ENCODE peak calls at places on chromosomes 4 and X, in nine cellular contexts. B, V, X, M, Q, R, A, Z and Y are unnamed samples.

GRCh38 chrX:107542500-107542899 is 85.8 kb upstream of the PRPS1 start:
- ATAC-seq in R (no peak), V (no peak), Q (no peak), A (peak), M (no peak), Z (no peak), X (no peak), B (no peak), Y (no peak)

GRCh38 chrX:67759018-67759417 is 215.2 kb downstream of the AR start:
- ATAC-seq in R (no peak), Z (no peak), M (no peak), X (no peak), Q (no peak), B (no peak), V (no peak), A (no peak), Y (no peak)

GRCh38 chrX:132393992-132394391 is 94.8 kb downstream of the MBNL3 start:
- ATAC-seq in M (peak), R (no peak), V (no peak), A (no peak), Z (no peak), X (no peak), B (no peak), Q (no peak), Y (no peak)

GRCh38 chrX:39731735-39732134 is 366.0 kb downstream of the BCOR start:
- ATAC-seq in B (no peak), A (no peak), R (no peak), Q (no peak), Z (no peak), X (no peak), V (no peak), M (no peak), Y (no peak)

GRCh38 chr4:181845617-181846016 is 397.6 kb upstream of the TENM3 start:
- ATAC-seq in X (no peak), Z (no peak), V (no peak), R (no peak), B (no peak), M (no peak), Q (no peak), A (no peak), Y (no peak)

GRCh38 chr4:26751004-26751403 is 109.6 kb upstream of the STIM2 start:
- ATAC-seq in R (no peak), X (no peak), V (no peak), Q (no peak), A (no peak), Z (no peak), M (no peak), B (no peak), Y (no peak)

GRCh38 chr4:148764720-148765119 is 322.5 kb upstream of the NR3C2 start:
- ATAC-seq in V (no peak), Q (no peak), Z (no peak), B (no peak), R (no peak), A (no peak), X (no peak), M (no peak), Y (no peak)

GRCh38 chrX:119984652-119985051 is 41.1 kb upstream of the NKAP start:
- ATAC-seq in R (no peak), V (no peak), Q (no peak), A (no peak), X (no peak), B (no peak), Z (no peak), M (no peak), Y (no peak)

GRCh38 chrX:16638533-16638932 is 11.4 kb upstream of the S100G start:
- ATAC-seq in A (no peak), V (no peak), X (no peak), Q (no peak), B (no peak), M (no peak), R (no peak), Z (no peak), Y (no peak)

GRCh38 chrX:663841-664240 is 33.2 kb downstream of the SHOX start:
- ATAC-seq in A (no peak), V (no peak), B (no peak), X (no peak), Z (no peak), Q (no peak), M (no peak), R (no peak), Y (no peak)

GRCh38 chr4:134650461-134650860 is 448.9 kb upstream of the PABPC4L start:
- ATAC-seq in Z (no peak), B (no peak), X (no peak), M (no peak), A (no peak), R (no peak), V (no peak), Q (no peak), Y (no peak)

GRCh38 chrX:115345654-115346014 is 56.1 kb downstream of the LUZP4 start:
- ATAC-seq in R (no peak), Q (no peak), V (no peak), Z (no peak), M (no peak), B (no peak), X (peak), A (no peak), Y (peak)

GRCh38 chr4:124276461-124276860 is 436.1 kb downstream of the ANKRD50 start:
- ATAC-seq in R (no peak), Z (no peak), X (no peak), Q (no peak), M (no peak), B (no peak), V (no peak), A (no peak), Y (no peak)

GRCh38 chrX:70255452-70255851 is 4.6 kb downstream of the P2RY4 start:
- ATAC-seq in B (no peak), R (no peak), V (no peak), Z (no peak), M (no peak), A (no peak), Q (no peak), X (no peak), Y (no peak)

GRCh38 chr4:73234712-73235111 is 23.9 kb downstream of the ANKRD17 start:
- ATAC-seq in M (no peak), R (no peak), V (no peak), B (no peak), A (no peak), Z (no peak), X (no peak), Q (no peak), Y (no peak)

GRCh38 chr4:101724093-101724492 is 66.4 kb upstream of the BANK1 start:
- ATAC-seq in R (no peak), A (no peak), Z (no peak), Q (peak), B (peak), M (no peak), X (no peak), V (no peak), Y (no peak)

GRCh38 chrX:11663875-11664210 is 1.9 kb downstream of the ARHGAP6 start:
- ATAC-seq in B (no peak), X (no peak), V (no peak), Z (no peak), M (no peak), Q (no peak), A (no peak), R (peak), Y (no peak)
- H3K4me3 ChIP-seq in B (no peak), X (no peak), V (peak), Z (no peak), M (peak), Q (no peak), A (no peak), R (peak), Y (peak)

GRCh38 chrX:9528498-9528897 is 63.6 kb downstream of the TBL1X start:
- ATAC-seq in M (no peak), A (no peak), Q (no peak), V (no peak), X (no peak), R (no peak), Z (no peak), B (no peak), Y (no peak)

GRCh38 chrX:9522756-9523155 is 57.9 kb downstream of the TBL1X start:
- ATAC-seq in R (no peak), X (no peak), B (no peak), M (no peak), A (no peak), Z (no peak), V (no peak), Q (no peak), Y (no peak)

GRCh38 chrX:9529223-9529622 is 64.4 kb downstream of the TBL1X start:
- ATAC-seq in R (no peak), V (no peak), Z (no peak), X (no peak), Q (no peak), M (no peak), A (no peak), B (no peak), Y (no peak)

GRCh38 chrX:9526965-9527364 is 62.1 kb downstream of the TBL1X start:
- ATAC-seq in X (no peak), Q (no peak), R (no peak), A (no peak), V (no peak), Z (no peak), B (no peak), M (no peak), Y (no peak)

GRCh38 chrX:9525511-9526248 is 60.8 kb downstream of the TBL1X start:
- ATAC-seq in X (no peak), Q (no peak), Z (no peak), V (no peak), B (no peak), M (no peak), A (no peak), R (no peak), Y (no peak)
- H3K4me3 ChIP-seq in X (no peak), Q (no peak), Z (no peak), V (no peak), B (no peak), M (no peak), A (no peak), R (no peak), Y (no peak)

GRCh38 chr4:39357002-39357401 is 9.2 kb downstream of the RFC1 start:
- ATAC-seq in Z (no peak), R (no peak), B (no peak), X (no peak), A (no peak), V (no peak), Q (no peak), M (no peak), Y (no peak)

GRCh38 chr4:39348371-39349265 is 17.5 kb downstream of the RFC1 start:
- ATAC-seq in V (no peak), R (no peak), Q (no peak), B (no peak), X (no peak), Z (no peak), A (no peak), M (no peak), Y (no peak)

GRCh38 chr4:39349326-39349725 is 16.8 kb downstream of the RFC1 start:
- ATAC-seq in R (no peak), V (no peak), Z (no peak), Q (no peak), B (no peak), M (no peak), X (no peak), A (no peak), Y (no peak)

GRCh38 chr4:39353478-39354177 is 12.5 kb downstream of the RFC1 start:
- ATAC-seq in Z (peak), M (no peak), R (peak), V (no peak), A (no peak), B (peak), X (peak), Q (peak), Y (peak)

DNA sequence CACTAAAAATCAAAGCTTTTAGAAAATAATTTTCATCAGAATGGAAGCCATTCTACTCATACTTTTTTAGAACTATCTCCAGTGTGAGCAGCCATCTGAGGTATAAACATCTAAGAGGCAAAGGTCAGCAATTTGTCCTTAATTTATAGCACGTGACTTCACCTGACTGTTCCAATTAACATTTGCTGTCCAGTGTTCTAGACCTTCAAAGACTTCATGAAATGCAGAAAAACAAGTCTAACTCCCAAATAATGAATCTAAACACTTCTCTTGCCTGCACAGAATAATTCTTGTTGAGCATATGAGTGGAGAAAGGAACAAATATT is 12.0 kb downstream of the RFC1 start:
- ATAC-seq in Q (no peak), A (no peak), R (no peak), V (no peak), Z (no peak), X (peak), M (no peak), B (no peak), Y (peak)
- H3K4me3 ChIP-seq in Q (peak), A (no peak), R (no peak), V (no peak), Z (peak), X (peak), M (peak), B (peak), Y (peak)

GRCh38 chrX:154547245-154548027 is at the start of gene IKBKG:
- ATAC-seq in Z (peak), A (peak), B (peak), V (peak), X (peak), R (peak), Q (peak), M (peak), Y (peak)

GRCh38 chrX:154546354-154547244 is at the start of gene G6PD:
- ATAC-seq in Z (peak), X (peak), Q (peak), R (peak), B (peak), A (peak), M (peak), V (peak), Y (peak)

GRCh38 chrX:154548028-154548316 is 552 bp downstream of the IKBKG start:
- ATAC-seq in V (no peak), R (no peak), M (no peak), Q (no peak), A (no peak), X (no peak), B (no peak), Z (no peak), Y (no peak)

GRCh38 chrX:154544885-154545284 is 1.8 kb downstream of the G6PD start:
- ATAC-seq in Q (no peak), R (no peak), X (no peak), B (no peak), Z (no peak), M (no peak), V (no peak), A (no peak), Y (no peak)

GRCh38 chrX:154545673-154546274 is 872 bp downstream of the G6PD start:
- ATAC-seq in Z (no peak), X (no peak), Q (no peak), M (no peak), R (no peak), A (no peak), V (no peak), B (no peak), Y (no peak)
- H3K4me3 ChIP-seq in Z (peak), X (peak), Q (peak), M (peak), R (peak), A (peak), V (peak), B (peak), Y (peak)

GRCh38 chrX:81378550-81378949 is 176.6 kb downstream of the SH3BGRL start:
- ATAC-seq in A (no peak), R (no peak), V (no peak), B (no peak), Z (no peak), Q (no peak), M (no peak), X (no peak), Y (no peak)
- H3K4me3 ChIP-seq in A (no peak), R (no peak), V (no peak), B (no peak), Z (no peak), Q (no peak), M (no peak), X (no peak), Y (no peak)

GRCh38 chr4:138164218-138164617 is 77.9 kb downstream of the SLC7A11 start:
- ATAC-seq in Q (no peak), Z (no peak), R (no peak), B (no peak), M (no peak), X (peak), A (no peak), V (no peak), Y (no peak)

GRCh38 chr4:138161351-138161750 is 80.8 kb downstream of the SLC7A11 start:
- ATAC-seq in R (no peak), Z (no peak), A (no peak), V (no peak), B (no peak), M (no peak), Q (no peak), X (no peak), Y (no peak)

GRCh38 chr4:138158746-138159297 is 83.3 kb downstream of the SLC7A11 start:
- ATAC-seq in Q (no peak), X (no peak), V (no peak), B (no peak), M (no peak), A (no peak), Z (no peak), R (no peak), Y (no peak)

GRCh38 chr4:138163171-138163570 is 79.0 kb downstream of the SLC7A11 start:
- ATAC-seq in X (no peak), V (no peak), Q (no peak), A (no peak), R (no peak), Z (no peak), B (no peak), M (no peak), Y (no peak)

GRCh38 chr4:138162259-138162658 is 79.9 kb downstream of the SLC7A11 start:
- ATAC-seq in A (no peak), M (no peak), Z (no peak), V (no peak), X (no peak), Q (no peak), B (no peak), R (no peak), Y (no peak)
- H3K4me3 ChIP-seq in A (no peak), M (no peak), Z (no peak), V (no peak), X (no peak), Q (no peak), B (no peak), R (no peak), Y (no peak)

DNA sequence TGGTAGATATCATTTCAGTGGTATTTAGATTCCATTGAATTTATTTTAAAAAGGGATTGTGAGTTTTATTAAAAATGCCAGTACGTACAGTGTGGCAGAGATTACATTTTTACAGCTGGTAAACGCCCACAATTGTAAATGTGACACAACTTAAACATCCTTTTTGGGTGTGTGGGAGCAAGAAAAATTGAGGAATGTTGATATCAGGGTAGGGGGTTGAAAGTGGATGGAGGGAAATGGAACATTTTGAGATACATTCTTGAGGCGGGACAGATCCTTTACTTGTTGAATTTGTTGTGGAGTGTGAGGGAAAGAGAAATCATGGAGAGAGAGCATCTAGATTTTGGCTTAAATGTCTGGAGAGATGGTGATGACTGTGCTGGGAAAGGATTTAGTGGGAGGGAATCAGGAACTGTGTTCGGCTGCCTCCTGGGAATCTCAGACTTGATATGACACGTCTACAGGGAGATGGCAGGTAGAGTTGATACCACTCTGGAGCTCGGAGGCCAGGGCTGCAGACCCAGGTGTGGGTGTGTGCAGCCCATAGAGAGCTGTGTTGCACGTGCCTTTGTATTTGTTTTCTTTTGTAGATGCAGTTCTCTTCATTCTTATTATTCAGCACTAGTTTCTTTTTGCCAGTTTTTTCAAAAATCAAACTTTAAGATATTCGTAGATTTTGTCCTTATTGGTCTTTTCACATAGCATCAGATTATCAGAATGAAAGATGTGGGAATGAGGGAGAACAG is 10.8 kb downstream of the TMEM131L start:
- ATAC-seq in M (no peak), A (no peak), R (peak), X (no peak), Z (peak), V (peak), B (no peak), Q (no peak), Y (no peak)
- H3K4me3 ChIP-seq in M (no peak), A (no peak), R (no peak), X (no peak), Z (peak), V (no peak), B (no peak), Q (no peak), Y (no peak)

GRCh38 chr4:41185614-41186609 is 28.4 kb downstream of the APBB2 start:
- ATAC-seq in R (no peak), Q (no peak), A (peak), M (no peak), V (peak), B (no peak), X (no peak), Z (no peak), Y (no peak)
- H3K4me3 ChIP-seq in R (no peak), Q (no peak), A (no peak), M (no peak), V (peak), B (no peak), X (no peak), Z (no peak), Y (no peak)